ENCODE peak calls at places on chromosomes 12 and 14, in five cellular contexts. One of them, this sample, is unnamed. For H3K27me3 and H3K36me3, the result is how much of the 10 kb centered on the place peaks cover.

GRCh38 chr12:94304566-94305061 is 155.1 kb downstream of the CEP83 start:
- DNase-seq in tibial artery: no peak
- DNase-seq in pancreas: no peak
- DNase-seq in ascending aorta: no peak
- DNase-seq in lung: no peak
- DNase-seq in this sample: no peak

GRCh38 chr12:116718578-116719454 is 19.1 kb downstream of the SPRING1 start:
- DNase-seq in lung: no peak
- DNase-seq in pancreas: no peak
- DNase-seq in ascending aorta: no peak
- DNase-seq in tibial artery: no peak
- DNase-seq in this sample: no peak

GRCh38 chr14:68210729-68211299 is 391.2 kb downstream of the RAD51B start:
- DNase-seq in ascending aorta: no peak
- DNase-seq in pancreas: no peak
- DNase-seq in lung: peak
- DNase-seq in tibial artery: no peak
- DNase-seq in this sample: no peak

GRCh38 chr12:119911147-119911546 is 34.0 kb upstream of the CIT start:
- DNase-seq in tibial artery: no peak
- DNase-seq in ascending aorta: no peak
- DNase-seq in pancreas: no peak
- DNase-seq in lung: no peak
- DNase-seq in this sample: no peak

GRCh38 chr14:58104808-58105207 is 47.2 kb downstream of the ARMH4 start:
- DNase-seq in pancreas: no peak
- DNase-seq in lung: no peak
- DNase-seq in tibial artery: no peak
- DNase-seq in ascending aorta: no peak
- DNase-seq in this sample: no peak

GRCh38 chr12:75378354-75378753 is 12.5 kb upstream of the GLIPR1L2 start:
- DNase-seq in lung: no peak
- DNase-seq in ascending aorta: no peak
- DNase-seq in pancreas: no peak
- DNase-seq in tibial artery: no peak
- DNase-seq in this sample: no peak

GRCh38 chr12:102406033-102406584 is 74.3 kb downstream of the IGF1 start:
- DNase-seq in lung: no peak
- DNase-seq in pancreas: no peak
- DNase-seq in tibial artery: no peak
- DNase-seq in ascending aorta: no peak
- DNase-seq in this sample: no peak

GRCh38 chr12:123427036-123427769 is 9.3 kb downstream of the RILPL2 start:
- DNase-seq in ascending aorta: no peak
- DNase-seq in pancreas: no peak
- DNase-seq in tibial artery: no peak
- DNase-seq in lung: no peak
- DNase-seq in this sample: no peak

GRCh38 chr12:56931474-56931978 is 2.7 kb downstream of the SDR9C7 start:
- DNase-seq in ascending aorta: no peak
- DNase-seq in pancreas: no peak
- DNase-seq in lung: no peak
- DNase-seq in tibial artery: no peak
- DNase-seq in this sample: no peak

GRCh38 chr12:123062682-123063426 is 82.4 kb downstream of the ARL6IP4 start:
- DNase-seq in tibial artery: peak
- DNase-seq in lung: peak
- DNase-seq in pancreas: no peak
- DNase-seq in ascending aorta: peak
- DNase-seq in this sample: no peak

GRCh38 chr14:72599579-72600470 is 294.1 kb downstream of the DPF3 start:
- DNase-seq in lung: no peak
- DNase-seq in tibial artery: no peak
- DNase-seq in pancreas: no peak
- DNase-seq in ascending aorta: no peak
- DNase-seq in this sample: no peak

GRCh38 chr12:14395059-14395778 is 29.7 kb downstream of the ATF7IP start:
- DNase-seq in pancreas: no peak
- DNase-seq in tibial artery: no peak
- DNase-seq in lung: no peak
- DNase-seq in ascending aorta: no peak
- DNase-seq in this sample: no peak

GRCh38 chr14:56803816-56804535 is 6.3 kb downstream of the OTX2 start:
- DNase-seq in tibial artery: no peak
- DNase-seq in ascending aorta: no peak
- DNase-seq in pancreas: no peak
- DNase-seq in lung: no peak
- DNase-seq in this sample: no peak
- H3K27me3 ChIP-seq in tibial artery: under half
- H3K27me3 ChIP-seq in ascending aorta: under half
- H3K27me3 ChIP-seq in pancreas: under half
- H3K27me3 ChIP-seq in lung: under half
- H3K27me3 ChIP-seq in this sample: half or more

DNA sequence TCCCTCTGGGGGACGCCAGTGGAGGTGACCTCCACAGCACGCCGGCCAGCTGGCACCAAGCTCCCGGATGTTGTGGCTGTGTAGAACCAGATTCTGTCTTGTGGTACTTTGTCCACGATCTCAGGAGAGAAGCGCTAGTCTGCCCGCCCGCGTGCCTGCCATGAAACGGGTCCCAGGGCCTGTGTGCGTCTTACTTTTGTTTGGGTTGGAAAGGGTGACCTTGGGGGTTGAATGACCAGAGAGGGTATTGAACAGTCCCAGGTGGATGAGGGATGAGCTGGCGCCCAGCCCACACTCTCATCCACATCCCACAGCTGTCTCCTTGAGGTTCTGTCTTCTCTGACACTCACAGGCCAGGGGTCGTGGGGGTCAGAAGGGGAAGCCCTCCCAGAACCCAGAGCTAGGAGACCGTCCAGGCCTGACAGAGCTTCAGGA is 78.3 kb downstream of the WDR20 start:
- DNase-seq in pancreas: no peak
- DNase-seq in ascending aorta: no peak
- DNase-seq in lung: no peak
- DNase-seq in tibial artery: no peak
- DNase-seq in this sample: no peak
- H3K36me3 ChIP-seq in pancreas: under half
- H3K36me3 ChIP-seq in ascending aorta: under half
- H3K36me3 ChIP-seq in lung: under half
- H3K36me3 ChIP-seq in tibial artery: under half
- H3K36me3 ChIP-seq in this sample: under half

DNA sequence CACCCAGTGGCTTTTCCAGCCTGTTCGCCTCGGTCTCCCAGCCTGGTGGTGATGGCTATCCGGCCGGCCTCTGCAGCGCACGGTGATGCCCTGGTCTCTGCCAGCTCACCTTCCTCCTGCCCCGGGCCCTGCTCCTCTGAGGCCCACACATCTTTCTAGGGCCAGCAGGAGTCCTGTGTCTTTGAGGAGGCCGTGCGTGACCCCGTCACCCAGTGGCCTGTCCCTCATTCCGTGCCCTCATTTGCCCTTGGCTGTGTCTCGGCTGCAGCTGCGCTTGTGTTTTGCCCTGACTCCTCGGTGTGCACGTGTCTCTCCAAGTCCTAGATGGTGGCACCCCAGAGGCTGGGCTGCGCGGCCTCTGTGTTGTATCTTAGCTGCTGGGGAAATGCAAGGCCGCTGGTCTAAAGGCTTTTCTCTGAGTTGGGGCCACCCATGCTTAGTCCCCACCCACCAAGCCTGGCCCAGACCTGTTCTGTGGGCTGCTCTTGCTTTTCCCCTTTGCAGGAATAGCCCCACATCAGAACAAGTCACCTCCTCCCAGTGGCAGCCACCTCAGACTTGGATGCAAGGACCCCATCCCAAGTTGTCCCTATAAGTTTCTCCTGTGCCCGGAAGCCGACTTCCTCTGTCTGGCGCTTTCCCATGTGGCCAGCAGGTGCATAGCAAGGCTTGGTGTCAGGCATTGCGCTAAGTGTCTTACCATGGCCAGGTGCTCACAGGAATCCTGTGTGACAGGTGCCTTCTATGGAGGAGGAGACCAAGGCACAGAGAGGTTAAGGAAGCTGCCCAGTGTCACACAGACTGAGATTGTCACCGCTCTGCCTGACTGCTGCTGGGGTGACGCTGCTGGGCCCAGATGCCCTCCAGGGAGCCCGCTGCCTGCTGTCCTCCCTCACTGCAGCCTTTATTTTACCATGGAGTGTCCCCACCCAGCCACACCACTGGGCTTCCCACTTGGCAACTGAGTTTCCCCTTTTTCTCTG is 64.5 kb downstream of the TSPAN9 start:
- DNase-seq in pancreas: no peak
- DNase-seq in ascending aorta: no peak
- DNase-seq in tibial artery: no peak
- DNase-seq in lung: no peak
- DNase-seq in this sample: no peak
- H3K27me3 ChIP-seq in pancreas: under half
- H3K27me3 ChIP-seq in ascending aorta: under half
- H3K27me3 ChIP-seq in tibial artery: under half
- H3K27me3 ChIP-seq in lung: under half
- H3K27me3 ChIP-seq in this sample: under half

GRCh38 chr12:24087294-24087693 is 137.8 kb upstream of the SOX5 start:
- DNase-seq in tibial artery: no peak
- DNase-seq in pancreas: no peak
- DNase-seq in ascending aorta: no peak
- DNase-seq in lung: no peak
- DNase-seq in this sample: no peak

GRCh38 chr12:24081092-24081529 is 131.6 kb upstream of the SOX5 start:
- DNase-seq in ascending aorta: no peak
- DNase-seq in lung: no peak
- DNase-seq in pancreas: no peak
- DNase-seq in tibial artery: no peak
- DNase-seq in this sample: no peak

GRCh38 chr12:24083787-24084186 is 134.3 kb upstream of the SOX5 start:
- DNase-seq in pancreas: no peak
- DNase-seq in lung: no peak
- DNase-seq in tibial artery: no peak
- DNase-seq in ascending aorta: no peak
- DNase-seq in this sample: no peak

GRCh38 chr12:24081581-24081980 is 132.1 kb upstream of the SOX5 start:
- DNase-seq in tibial artery: no peak
- DNase-seq in lung: no peak
- DNase-seq in ascending aorta: no peak
- DNase-seq in pancreas: no peak
- DNase-seq in this sample: no peak

GRCh38 chr12:24084800-24085199 is 135.3 kb upstream of the SOX5 start:
- DNase-seq in pancreas: no peak
- DNase-seq in ascending aorta: no peak
- DNase-seq in tibial artery: no peak
- DNase-seq in lung: no peak
- DNase-seq in this sample: no peak
- H3K36me3 ChIP-seq in pancreas: under half
- H3K36me3 ChIP-seq in ascending aorta: under half
- H3K36me3 ChIP-seq in tibial artery: under half
- H3K36me3 ChIP-seq in lung: under half
- H3K36me3 ChIP-seq in this sample: under half